ENCODE peak calls at places on chromosomes 11 and 22, in four cellular contexts. One of them, this sample, is unnamed.

GRCh38 chr11:93849751-93850584 is 450 bp downstream of the VSTM5 start:
- DNase-seq in HCT116: no peak
- DNase-seq in mammary epithelial cell: peak
- DNase-seq in endothelial cell of umbilical vein: peak
- DNase-seq in this sample: no peak

GRCh38 chr11:86692317-86692716 is 19.9 kb upstream of the ME3 start:
- DNase-seq in HCT116: no peak
- DNase-seq in mammary epithelial cell: peak
- DNase-seq in endothelial cell of umbilical vein: no peak
- DNase-seq in this sample: no peak

GRCh38 chr22:35611891-35612576 is 5.1 kb downstream of the MB start:
- DNase-seq in HCT116: no peak
- DNase-seq in mammary epithelial cell: no peak
- DNase-seq in endothelial cell of umbilical vein: no peak
- DNase-seq in this sample: no peak

GRCh38 chr22:44567846-44568493 is 69.9 kb upstream of the RTL6 start:
- DNase-seq in HCT116: peak
- DNase-seq in mammary epithelial cell: peak
- DNase-seq in endothelial cell of umbilical vein: peak
- DNase-seq in this sample: no peak

GRCh38 chr11:61477734-61478148 is 30.8 kb upstream of the LRRC10B start:
- DNase-seq in HCT116: no peak
- DNase-seq in mammary epithelial cell: no peak
- DNase-seq in endothelial cell of umbilical vein: peak
- DNase-seq in this sample: no peak

GRCh38 chr22:25903294-25903693 is 161.3 kb downstream of the MYO18B start:
- DNase-seq in HCT116: peak
- DNase-seq in mammary epithelial cell: no peak
- DNase-seq in endothelial cell of umbilical vein: no peak
- DNase-seq in this sample: no peak

GRCh38 chr22:50461536-50461935 is 13.3 kb downstream of the SBF1 start:
- DNase-seq in HCT116: no peak
- DNase-seq in mammary epithelial cell: no peak
- DNase-seq in endothelial cell of umbilical vein: no peak
- DNase-seq in this sample: no peak

GRCh38 chr22:36467946-36468345 is 13.5 kb downstream of the TXN2 start:
- DNase-seq in HCT116: peak
- DNase-seq in mammary epithelial cell: peak
- DNase-seq in endothelial cell of umbilical vein: peak
- DNase-seq in this sample: no peak

GRCh38 chr11:19789840-19790710 is 77.4 kb downstream of the NAV2 start:
- DNase-seq in HCT116: no peak
- DNase-seq in mammary epithelial cell: no peak
- DNase-seq in endothelial cell of umbilical vein: no peak
- DNase-seq in this sample: no peak

GRCh38 chr11:69539416-69540117 is 58.1 kb downstream of the LINC01488 start:
- DNase-seq in HCT116: no peak
- DNase-seq in mammary epithelial cell: no peak
- DNase-seq in endothelial cell of umbilical vein: no peak
- DNase-seq in this sample: no peak

GRCh38 chr22:38207898-38208432 is 6.2 kb downstream of the MAFF start:
- DNase-seq in HCT116: no peak
- DNase-seq in mammary epithelial cell: no peak
- DNase-seq in endothelial cell of umbilical vein: no peak
- DNase-seq in this sample: no peak

GRCh38 chr11:726278-726915 is 20.4 kb downstream of the EPS8L2 start:
- DNase-seq in HCT116: no peak
- DNase-seq in mammary epithelial cell: peak
- DNase-seq in endothelial cell of umbilical vein: no peak
- DNase-seq in this sample: no peak

GRCh38 chr11:116792144-116792868 is 627 bp upstream of the APOA5 start:
- DNase-seq in HCT116: no peak
- DNase-seq in mammary epithelial cell: no peak
- DNase-seq in endothelial cell of umbilical vein: no peak
- DNase-seq in this sample: no peak

GRCh38 chr22:21074092-21074715 is 28.5 kb downstream of the LRRC74B start:
- DNase-seq in HCT116: peak
- DNase-seq in mammary epithelial cell: peak
- DNase-seq in endothelial cell of umbilical vein: no peak
- DNase-seq in this sample: no peak

GRCh38 chr11:61949169-61950034 is 749 bp upstream of the BEST1 start:
- DNase-seq in HCT116: peak
- DNase-seq in mammary epithelial cell: no peak
- DNase-seq in endothelial cell of umbilical vein: peak
- DNase-seq in this sample: no peak

GRCh38 chr22:29773233-29773632 is 6.1 kb downstream of the UQCR10 start:
- DNase-seq in HCT116: peak
- DNase-seq in mammary epithelial cell: peak
- DNase-seq in endothelial cell of umbilical vein: no peak
- DNase-seq in this sample: no peak

GRCh38 chr11:112732031-112732430 is 229.2 kb upstream of the NCAM1 start:
- DNase-seq in HCT116: no peak
- DNase-seq in mammary epithelial cell: no peak
- DNase-seq in endothelial cell of umbilical vein: no peak
- DNase-seq in this sample: no peak

GRCh38 chr22:46073683-46074504 is 76.4 kb upstream of the PPARA start:
- DNase-seq in HCT116: no peak
- DNase-seq in mammary epithelial cell: peak
- DNase-seq in endothelial cell of umbilical vein: peak
- DNase-seq in this sample: no peak

GRCh38 chr22:35459423-35459894 is 59.5 kb downstream of the MCM5 start:
- DNase-seq in HCT116: no peak
- DNase-seq in mammary epithelial cell: no peak
- DNase-seq in endothelial cell of umbilical vein: no peak
- DNase-seq in this sample: no peak

GRCh38 chr11:117087446-117087845 is 10.8 kb downstream of the SIK3 start:
- DNase-seq in HCT116: no peak
- DNase-seq in mammary epithelial cell: no peak
- DNase-seq in endothelial cell of umbilical vein: no peak
- DNase-seq in this sample: no peak

GRCh38 chr11:66861051-66861773 is 4.3 kb downstream of the LRFN4 start:
- DNase-seq in HCT116: no peak
- DNase-seq in mammary epithelial cell: no peak
- DNase-seq in endothelial cell of umbilical vein: no peak
- DNase-seq in this sample: no peak

GRCh38 chr11:93908689-93909088 is 58.3 kb upstream of the VSTM5 start:
- DNase-seq in HCT116: no peak
- DNase-seq in mammary epithelial cell: peak
- DNase-seq in endothelial cell of umbilical vein: no peak
- DNase-seq in this sample: peak

GRCh38 chr22:29148036-29148435 is 57.7 kb upstream of the EMID1 start:
- DNase-seq in HCT116: no peak
- DNase-seq in mammary epithelial cell: no peak
- DNase-seq in endothelial cell of umbilical vein: no peak
- DNase-seq in this sample: no peak

GRCh38 chr11:119206512-119207299 is 567 bp downstream of the CBL start:
- DNase-seq in HCT116: no peak
- DNase-seq in mammary epithelial cell: no peak
- DNase-seq in endothelial cell of umbilical vein: no peak
- DNase-seq in this sample: no peak

GRCh38 chr11:43537831-43538230 is 142.7 kb upstream of the HSD17B12 start:
- DNase-seq in HCT116: no peak
- DNase-seq in mammary epithelial cell: no peak
- DNase-seq in endothelial cell of umbilical vein: no peak
- DNase-seq in this sample: no peak

GRCh38 chr11:76600124-76600655 is 70.4 kb downstream of the LRRC32 start:
- DNase-seq in HCT116: no peak
- DNase-seq in mammary epithelial cell: no peak
- DNase-seq in endothelial cell of umbilical vein: no peak
- DNase-seq in this sample: no peak

GRCh38 chr22:19785461-19786263 is 25.1 kb downstream of the TBX1 start:
- DNase-seq in HCT116: no peak
- DNase-seq in mammary epithelial cell: no peak
- DNase-seq in endothelial cell of umbilical vein: no peak
- DNase-seq in this sample: no peak

GRCh38 chr11:19379465-19379864 is 138.7 kb upstream of the E2F8 start:
- DNase-seq in HCT116: no peak
- DNase-seq in mammary epithelial cell: no peak
- DNase-seq in endothelial cell of umbilical vein: no peak
- DNase-seq in this sample: no peak

GRCh38 chr11:108768964-108769363 is 104.1 kb downstream of the DDX10 start:
- DNase-seq in HCT116: no peak
- DNase-seq in mammary epithelial cell: no peak
- DNase-seq in endothelial cell of umbilical vein: no peak
- DNase-seq in this sample: no peak

GRCh38 chr11:75154646-75155569 is 4.0 kb downstream of the SLCO2B1 start:
- DNase-seq in HCT116: no peak
- DNase-seq in mammary epithelial cell: no peak
- DNase-seq in endothelial cell of umbilical vein: no peak
- DNase-seq in this sample: no peak

GRCh38 chr11:101049813-101050212 is 79.8 kb downstream of the PGR start:
- DNase-seq in HCT116: no peak
- DNase-seq in mammary epithelial cell: no peak
- DNase-seq in endothelial cell of umbilical vein: no peak
- DNase-seq in this sample: no peak

GRCh38 chr11:101045415-101045814 is 84.2 kb downstream of the PGR start:
- DNase-seq in HCT116: no peak
- DNase-seq in mammary epithelial cell: no peak
- DNase-seq in endothelial cell of umbilical vein: no peak
- DNase-seq in this sample: no peak

GRCh38 chr11:101049123-101049522 is 80.5 kb downstream of the PGR start:
- DNase-seq in HCT116: no peak
- DNase-seq in mammary epithelial cell: peak
- DNase-seq in endothelial cell of umbilical vein: no peak
- DNase-seq in this sample: no peak

GRCh38 chr11:101048479-101048878 is 81.1 kb downstream of the PGR start:
- DNase-seq in HCT116: no peak
- DNase-seq in mammary epithelial cell: no peak
- DNase-seq in endothelial cell of umbilical vein: no peak
- DNase-seq in this sample: no peak

GRCh38 chr11:101046947-101047346 is 82.7 kb downstream of the PGR start:
- DNase-seq in HCT116: no peak
- DNase-seq in mammary epithelial cell: no peak
- DNase-seq in endothelial cell of umbilical vein: no peak
- DNase-seq in this sample: no peak
- H3K9ac ChIP-seq in HCT116: no peak
- H3K9ac ChIP-seq in mammary epithelial cell: no peak
- H3K9ac ChIP-seq in endothelial cell of umbilical vein: no peak
- H3K9ac ChIP-seq in this sample: no peak

GRCh38 chr11:64291746-64292457 is 800 bp downstream of the KCNK4 start:
- DNase-seq in HCT116: no peak
- DNase-seq in mammary epithelial cell: no peak
- DNase-seq in endothelial cell of umbilical vein: no peak
- DNase-seq in this sample: no peak
- H3K9ac ChIP-seq in HCT116: no peak
- H3K9ac ChIP-seq in mammary epithelial cell: no peak
- H3K9ac ChIP-seq in endothelial cell of umbilical vein: no peak
- H3K9ac ChIP-seq in this sample: no peak

DNA sequence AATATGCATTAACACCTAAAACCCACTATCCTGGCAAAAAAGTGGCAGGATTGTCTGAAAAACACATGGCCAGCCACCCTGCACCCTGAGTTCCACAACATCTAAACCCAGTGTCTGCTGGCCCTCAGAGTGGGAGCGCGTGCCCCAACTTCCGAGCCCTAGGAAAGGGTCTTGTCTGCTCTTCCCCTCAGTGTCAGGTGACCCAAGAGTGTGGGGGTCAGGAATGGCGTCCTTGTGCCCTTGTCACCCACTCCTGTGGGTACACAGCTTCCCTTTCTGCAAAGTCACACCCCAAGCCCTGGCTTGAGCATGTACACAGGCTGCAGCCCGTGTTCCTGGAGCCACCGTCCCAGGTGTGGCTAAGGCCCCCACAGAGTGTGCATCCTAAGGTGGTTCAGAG is 67.6 kb downstream of the CDKN1C start:
- DNase-seq in HCT116: no peak
- DNase-seq in mammary epithelial cell: no peak
- DNase-seq in endothelial cell of umbilical vein: no peak
- DNase-seq in this sample: no peak
- H3K9ac ChIP-seq in HCT116: no peak
- H3K9ac ChIP-seq in mammary epithelial cell: no peak
- H3K9ac ChIP-seq in endothelial cell of umbilical vein: no peak
- H3K9ac ChIP-seq in this sample: no peak

DNA sequence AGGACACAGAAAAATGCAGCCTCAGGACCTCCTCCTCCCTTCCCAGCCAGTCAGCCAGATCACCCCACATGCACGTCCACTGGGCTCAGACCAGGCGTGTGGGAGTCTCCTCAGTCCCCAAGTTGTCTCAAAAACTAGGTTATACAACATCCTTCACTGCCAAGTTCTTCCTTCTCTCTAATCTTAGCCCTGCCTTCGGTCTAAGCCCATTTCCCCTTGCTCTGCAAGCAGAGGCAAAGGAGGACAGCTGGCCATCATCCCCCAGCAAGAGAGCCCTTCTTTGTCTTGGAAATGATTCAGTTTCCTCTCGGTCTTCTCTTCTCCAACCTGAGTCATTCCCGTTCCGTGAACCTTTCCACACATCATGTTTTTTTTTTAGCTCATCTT is 14.0 kb upstream of the NRGN start:
- DNase-seq in HCT116: no peak
- DNase-seq in mammary epithelial cell: peak
- DNase-seq in endothelial cell of umbilical vein: peak
- DNase-seq in this sample: no peak
- H3K9ac ChIP-seq in HCT116: no peak
- H3K9ac ChIP-seq in mammary epithelial cell: no peak
- H3K9ac ChIP-seq in endothelial cell of umbilical vein: peak
- H3K9ac ChIP-seq in this sample: no peak

GRCh38 chr22:18035740-18036139 is 11.4 kb upstream of the MICAL3 start:
- DNase-seq in HCT116: peak
- DNase-seq in mammary epithelial cell: peak
- DNase-seq in endothelial cell of umbilical vein: no peak
- DNase-seq in this sample: no peak

GRCh38 chr22:18032455-18033101 is 8.2 kb upstream of the MICAL3 start:
- DNase-seq in HCT116: peak
- DNase-seq in mammary epithelial cell: peak
- DNase-seq in endothelial cell of umbilical vein: no peak
- DNase-seq in this sample: peak

GRCh38 chr22:18031670-18032454 is 7.5 kb upstream of the MICAL3 start:
- DNase-seq in HCT116: peak
- DNase-seq in mammary epithelial cell: peak
- DNase-seq in endothelial cell of umbilical vein: no peak
- DNase-seq in this sample: peak

GRCh38 chr22:18034076-18034475 is 9.7 kb upstream of the MICAL3 start:
- DNase-seq in HCT116: no peak
- DNase-seq in mammary epithelial cell: no peak
- DNase-seq in endothelial cell of umbilical vein: no peak
- DNase-seq in this sample: no peak

GRCh38 chr22:18033204-18033998 is 9.0 kb upstream of the MICAL3 start:
- DNase-seq in HCT116: no peak
- DNase-seq in mammary epithelial cell: no peak
- DNase-seq in endothelial cell of umbilical vein: no peak
- DNase-seq in this sample: no peak
- H3K9ac ChIP-seq in HCT116: no peak
- H3K9ac ChIP-seq in mammary epithelial cell: no peak
- H3K9ac ChIP-seq in endothelial cell of umbilical vein: no peak
- H3K9ac ChIP-seq in this sample: peak